ENCODE peak calls at places on chromosomes 3 and 15, in eight cellular contexts. J is right lobe of liver, D is sigmoid colon, U is gastrocnemius medialis, F is upper lobe of left lung, T is A549, O is GM12891, R is HepG2. Y is an unnamed sample.

GRCh38 chr3:18870642-18871041 is 277.7 kb upstream of the KCNH8 start:
- DNase-seq in D (no peak), J (no peak), T (no peak), F (no peak), O (no peak), R (no peak), U (no peak), Y (no peak)

GRCh38 chr3:179513867-179514266 is 48.9 kb upstream of the ACTL6A start:
- DNase-seq in U (no peak), R (no peak), J (no peak), F (no peak), O (no peak), D (no peak), T (no peak), Y (no peak)

GRCh38 chr3:124867511-124867910 is 19.7 kb downstream of the ITGB5 start:
- DNase-seq in D (no peak), O (no peak), J (no peak), F (no peak), T (no peak), R (no peak), U (no peak), Y (no peak)

GRCh38 chr15:101445562-101446526 is 43.7 kb downstream of the PCSK6 start:
- DNase-seq in J (peak), U (peak), T (peak), O (no peak), D (peak), F (no peak), R (peak), Y (no peak)

GRCh38 chr3:126510323-126510910 is 7.2 kb downstream of the UROC1 start:
- DNase-seq in R (no peak), D (peak), T (no peak), O (no peak), F (no peak), J (no peak), U (no peak), Y (no peak)

GRCh38 chr3:129441782-129442181 is 1.8 kb downstream of the IFT122 start:
- DNase-seq in R (no peak), U (peak), F (no peak), J (no peak), T (no peak), D (no peak), O (no peak), Y (no peak)

GRCh38 chr3:100087203-100087602 is 27.1 kb downstream of the FILIP1L start:
- DNase-seq in D (no peak), O (no peak), R (no peak), U (no peak), T (no peak), J (no peak), F (no peak), Y (no peak)

GRCh38 chr3:36900474-36901443 is 44.1 kb downstream of the TRANK1 start:
- DNase-seq in T (no peak), D (no peak), R (no peak), O (no peak), J (no peak), F (no peak), U (no peak), Y (no peak)

GRCh38 chr3:122052968-122053367 is 2.2 kb upstream of the CD86 start:
- DNase-seq in D (no peak), F (no peak), O (no peak), T (no peak), R (no peak), U (no peak), J (no peak), Y (no peak)

GRCh38 chr3:29183346-29184087 is 97.4 kb upstream of the RBMS3 start:
- DNase-seq in U (no peak), D (no peak), T (no peak), O (no peak), F (no peak), R (no peak), J (no peak), Y (no peak)

GRCh38 chr15:71559098-71559497 is 251.3 kb upstream of the NR2E3 start:
- DNase-seq in T (no peak), J (no peak), R (no peak), O (no peak), F (no peak), U (no peak), D (no peak), Y (no peak)

GRCh38 chr15:95300958-95301357 is 1029.5 kb upstream of the NR2F2 start:
- DNase-seq in T (no peak), U (no peak), D (no peak), J (no peak), R (no peak), O (no peak), F (no peak), Y (no peak)

GRCh38 chr3:43766672-43767465 is 76.1 kb downstream of the ABHD5 start:
- DNase-seq in R (no peak), F (no peak), J (no peak), U (no peak), D (no peak), T (peak), O (no peak), Y (no peak)

GRCh38 chr3:56737001-56737400 is 53.9 kb upstream of the TASOR start:
- DNase-seq in D (no peak), U (no peak), F (no peak), T (no peak), R (no peak), J (no peak), O (no peak), Y (no peak)

GRCh38 chr3:30643763-30644462 is 37.5 kb downstream of the TGFBR2 start:
- DNase-seq in R (no peak), F (peak), T (no peak), D (no peak), J (no peak), U (no peak), O (no peak), Y (no peak)

GRCh38 chr15:70879386-70879785 is 12.8 kb downstream of the THAP10 start:
- DNase-seq in D (no peak), U (no peak), J (no peak), F (no peak), O (no peak), T (no peak), R (no peak), Y (no peak)

GRCh38 chr3:20057612-20058180 is 17.4 kb downstream of the KAT2B start:
- DNase-seq in D (no peak), T (no peak), R (no peak), U (no peak), J (no peak), O (no peak), F (no peak), Y (no peak)

GRCh38 chr3:126322181-126322967 is 34.8 kb downstream of the KLF15 start:
- DNase-seq in U (no peak), R (peak), D (no peak), J (peak), T (no peak), F (no peak), O (no peak), Y (no peak)

GRCh38 chr3:181808053-181808452 is 96.3 kb downstream of the SOX2 start:
- DNase-seq in D (no peak), U (no peak), O (no peak), F (no peak), T (no peak), J (no peak), R (no peak), Y (no peak)

GRCh38 chr3:125011941-125012340 is 43.9 kb downstream of the HEG1 start:
- DNase-seq in O (no peak), D (no peak), J (no peak), U (no peak), F (no peak), T (no peak), R (no peak), Y (no peak)

GRCh38 chr3:138898301-138898700 is 48.6 kb downstream of the FOXL2 start:
- DNase-seq in D (no peak), U (no peak), T (no peak), O (no peak), R (no peak), F (no peak), J (no peak), Y (no peak)

GRCh38 chr15:37015025-37015424 is 85.3 kb downstream of the MEIS2 start:
- DNase-seq in T (no peak), U (no peak), J (no peak), D (no peak), O (no peak), R (no peak), F (no peak), Y (no peak)

GRCh38 chr15:48330855-48331795 is at the start of gene DUT:
- DNase-seq in F (peak), T (peak), R (peak), O (peak), J (peak), D (peak), U (peak), Y (peak)

GRCh38 chr3:148903022-148903442 is 37.9 kb downstream of the CPA3 start:
- DNase-seq in J (no peak), D (no peak), O (no peak), F (no peak), U (no peak), T (no peak), R (no peak), Y (no peak)

GRCh38 chr15:83066034-83066760 is 855 bp downstream of the BTBD1 start:
- DNase-seq in T (no peak), F (no peak), R (no peak), D (no peak), J (no peak), U (no peak), O (no peak), Y (no peak)

GRCh38 chr3:197305854-197306253 is 7.4 kb upstream of the DLG1 start:
- DNase-seq in T (no peak), J (no peak), D (no peak), U (no peak), R (no peak), O (no peak), F (no peak), Y (no peak)

GRCh38 chr15:24223739-24224138 is 451.8 kb upstream of the NPAP1 start:
- DNase-seq in O (no peak), F (no peak), U (no peak), T (no peak), R (no peak), D (no peak), J (no peak), Y (no peak)

GRCh38 chr3:39292961-39293360 is 13.1 kb upstream of the CX3CR1 start:
- DNase-seq in R (no peak), F (no peak), U (no peak), D (no peak), T (no peak), J (no peak), O (no peak), Y (no peak)

GRCh38 chr15:73571346-73571745 is 61.8 kb downstream of the NPTN start:
- DNase-seq in F (no peak), R (peak), U (no peak), D (no peak), T (no peak), O (no peak), J (no peak), Y (no peak)

GRCh38 chr3:38235466-38235865 is 30.1 kb upstream of the SLC22A13 start:
- DNase-seq in R (no peak), J (no peak), D (no peak), F (no peak), O (no peak), U (no peak), T (no peak), Y (no peak)

GRCh38 chr3:17290894-17291293 is 406.1 kb downstream of the PLCL2 start:
- DNase-seq in F (no peak), J (peak), R (no peak), U (peak), T (no peak), O (no peak), D (no peak), Y (no peak)

GRCh38 chr3:49655731-49656285 is 18.3 kb upstream of the APEH start:
- DNase-seq in R (no peak), T (no peak), O (no peak), F (no peak), D (no peak), U (no peak), J (no peak), Y (no peak)
- TF ChIP-seq POLR2A in R (no peak), T (no peak), O (no peak), F (no peak), D (no peak), U (no peak), J (no peak), Y (no peak)

GRCh38 chr15:42461261-42461660 is 29.7 kb downstream of the ZNF106 start:
- DNase-seq in F (no peak), U (no peak), R (no peak), O (no peak), J (no peak), D (no peak), T (no peak), Y (no peak)

GRCh38 chr15:42453826-42454225 is 37.1 kb downstream of the ZNF106 start:
- DNase-seq in F (no peak), R (no peak), U (no peak), O (no peak), D (no peak), T (no peak), J (no peak), Y (no peak)

GRCh38 chr15:42456539-42456938 is 34.4 kb downstream of the ZNF106 start:
- DNase-seq in R (no peak), F (no peak), U (no peak), D (no peak), T (no peak), O (no peak), J (no peak), Y (no peak)

GRCh38 chr15:42456971-42457370 is 34.0 kb downstream of the ZNF106 start:
- DNase-seq in U (no peak), D (no peak), T (no peak), F (no peak), O (no peak), R (no peak), J (no peak), Y (no peak)

GRCh38 chr15:42457445-42458442 is 33.2 kb downstream of the ZNF106 start:
- DNase-seq in O (peak), D (peak), J (peak), R (no peak), F (peak), T (no peak), U (peak), Y (no peak)
- TF ChIP-seq POLR2A in O (no peak), D (no peak), J (no peak), R (no peak), F (no peak), T (no peak), U (peak), Y (no peak)

DNA sequence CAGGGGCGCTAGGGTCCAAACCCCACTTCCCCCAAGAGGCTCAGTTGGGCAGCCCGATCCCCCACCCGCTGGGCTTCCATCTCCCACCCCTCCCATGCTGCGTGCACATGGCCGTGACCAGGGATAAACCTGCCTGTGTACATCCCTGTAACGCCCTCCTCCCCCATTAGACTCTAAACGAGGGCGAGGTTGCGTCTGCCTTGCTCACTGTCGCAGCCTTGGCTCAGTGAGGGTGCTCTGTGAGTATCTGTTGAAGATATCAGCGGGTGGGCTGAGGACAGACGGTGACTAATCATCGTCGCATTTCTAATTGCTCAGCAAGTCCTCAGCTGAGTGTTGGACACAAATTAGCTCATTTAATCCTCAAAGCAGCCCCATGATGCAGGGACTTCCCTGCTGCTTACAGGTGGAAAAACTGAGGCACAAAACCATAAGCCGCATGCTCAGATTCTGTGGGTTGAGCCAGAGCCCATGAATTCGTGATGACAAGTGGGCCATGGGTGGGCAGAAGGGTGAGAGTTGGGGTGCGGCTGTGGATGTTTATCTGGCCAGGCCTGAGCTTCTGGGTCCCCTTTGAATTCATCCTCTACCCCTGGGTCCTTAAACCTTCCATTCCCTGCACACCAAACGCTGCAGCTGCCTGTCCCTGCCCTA is 26.0 kb downstream of the FBLN2 start:
- DNase-seq in T (no peak), R (no peak), J (no peak), U (no peak), D (no peak), O (no peak), F (no peak), Y (peak)
- TF ChIP-seq POLR2A in T (no peak), R (no peak), J (no peak), U (no peak), D (no peak), O (no peak), F (no peak), Y (no peak)

DNA sequence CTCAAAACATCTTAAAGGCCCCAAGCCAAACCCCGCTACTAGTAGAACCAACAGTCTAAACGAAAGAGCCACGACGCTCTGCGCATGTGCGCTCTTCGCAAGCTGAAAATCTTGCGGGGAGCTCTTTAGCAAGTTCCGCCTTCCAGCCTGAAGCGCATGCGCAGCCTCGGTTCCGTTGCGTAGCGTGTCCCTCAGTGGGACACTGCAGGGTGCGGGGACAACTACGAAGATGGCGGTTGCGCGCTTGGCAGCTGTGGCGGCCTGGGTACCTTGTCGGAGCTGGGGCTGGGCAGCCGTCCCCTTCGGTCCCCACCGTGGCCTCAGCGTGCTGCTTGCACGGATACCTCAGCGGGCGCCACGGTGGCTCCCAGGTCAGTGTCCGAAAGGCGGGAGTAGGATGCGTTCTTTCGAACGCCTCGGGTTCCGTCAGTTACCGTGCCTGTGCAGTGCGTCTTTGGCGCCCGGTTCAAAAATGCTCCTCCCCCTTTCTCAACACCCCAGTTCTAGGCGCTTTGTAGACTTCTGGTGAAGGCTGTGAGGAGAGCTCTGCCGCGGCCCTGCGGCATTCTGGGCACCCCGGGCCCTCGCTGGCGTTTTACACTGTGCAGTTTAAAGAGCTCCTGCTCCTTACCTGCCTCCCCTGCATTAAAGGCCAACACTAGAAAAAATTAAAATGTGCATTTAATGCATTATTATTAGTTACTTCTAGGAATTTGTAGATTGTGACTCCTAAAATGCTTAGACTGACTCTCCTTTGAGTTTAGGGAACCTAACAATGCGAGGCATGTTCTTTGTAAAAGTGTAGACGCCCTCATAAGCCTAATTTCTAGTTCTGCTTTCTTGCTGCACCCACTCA is at the start of gene ABHD10:
- DNase-seq in O (peak), U (peak), R (peak), T (peak), J (peak), F (peak), D (peak), Y (peak)
- TF ChIP-seq POLR2A in O (peak), U (peak), R (peak), T (peak), J (peak), F (no peak), D (peak), Y (peak)

GRCh38 chr3:141384575-141384974 is 16.3 kb downstream of the ZBTB38 start:
- DNase-seq in T (no peak), J (no peak), F (no peak), O (no peak), R (no peak), D (no peak), U (no peak), Y (no peak)
- TF ChIP-seq POLR2A in T (no peak), J (no peak), F (no peak), O (no peak), R (no peak), D (no peak), U (no peak), Y (no peak)

GRCh38 chr3:151085889-151086483 is 522 bp downstream of the MED12L start:
- DNase-seq in U (no peak), O (peak), T (peak), R (no peak), F (no peak), J (peak), D (no peak), Y (no peak)

GRCh38 chr3:151084893-151085226 is 604 bp upstream of the MED12L start:
- DNase-seq in T (no peak), R (no peak), D (no peak), J (no peak), U (no peak), F (no peak), O (no peak), Y (no peak)

GRCh38 chr3:151085227-151085888 is at the start of gene MED12L:
- DNase-seq in R (peak), T (peak), J (peak), O (peak), D (peak), F (peak), U (no peak), Y (no peak)

GRCh38 chr3:151087648-151088047 is 2.2 kb downstream of the MED12L start:
- DNase-seq in U (no peak), D (no peak), F (no peak), T (no peak), R (no peak), O (no peak), J (no peak), Y (no peak)

GRCh38 chr3:151086484-151087456 is 1.3 kb downstream of the MED12L start:
- DNase-seq in J (peak), R (peak), O (peak), U (peak), D (peak), F (peak), T (peak), Y (no peak)
- TF ChIP-seq POLR2A in J (no peak), R (no peak), O (no peak), U (no peak), D (no peak), F (no peak), T (no peak), Y (no peak)

GRCh38 chr15:75455424-75455981 is 4.0 kb upstream of the SIN3A start:
- DNase-seq in D (peak), F (peak), J (peak), U (peak), O (peak), T (peak), R (peak), Y (peak)

GRCh38 chr15:75456710-75457109 is 5.2 kb upstream of the SIN3A start:
- DNase-seq in D (no peak), R (no peak), O (no peak), J (no peak), T (no peak), U (no peak), F (peak), Y (no peak)

GRCh38 chr15:75454471-75455418 is 3.3 kb upstream of the SIN3A start:
- DNase-seq in F (peak), J (no peak), D (peak), O (peak), T (no peak), R (no peak), U (peak), Y (peak)

GRCh38 chr15:75453703-75454470 is 2.4 kb upstream of the SIN3A start:
- DNase-seq in T (peak), D (peak), U (peak), F (peak), J (peak), O (peak), R (peak), Y (peak)

GRCh38 chr15:75455982-75456531 is 4.6 kb upstream of the SIN3A start:
- DNase-seq in R (peak), F (peak), U (peak), O (peak), T (peak), J (no peak), D (no peak), Y (peak)
- TF ChIP-seq POLR2A in R (no peak), F (no peak), U (no peak), O (peak), T (no peak), J (peak), D (no peak), Y (peak)

GRCh38 chr3:46400000-46400734 is 6.7 kb downstream of the CCR5AS start:
- DNase-seq in R (no peak), O (no peak), T (no peak), J (no peak), U (no peak), D (no peak), F (peak), Y (peak)
- TF ChIP-seq POLR2A in R (no peak), O (no peak), T (no peak), J (no peak), U (no peak), D (no peak), F (no peak), Y (no peak)